ENCODE peak calls at places on chromosomes 11 and 22, in eight cellular contexts. G is stomach, V is occipital lobe, R is pancreas, M is C1 segment of cervical spinal cord, B is BE2C, O is KBM-7, C is smooth muscle cell of the brain vasculature. X is an unnamed sample.

GRCh38 chr22:42610211-42610610 is 4.5 kb downstream of the POLDIP3 start:
- DNase-seq in O (no peak), C (no peak), M (no peak), R (no peak), G (peak; percentile 72), B (no peak), V (no peak), X (no peak)

GRCh38 chr11:69280994-69281393 is 13.0 kb upstream of the MYEOV start:
- DNase-seq in C (no peak), M (no peak), O (no peak), G (peak; percentile 52), R (no peak), V (no peak), B (no peak), X (no peak)

GRCh38 chr11:120073196-120073595 is 64.7 kb downstream of the TRIM29 start:
- DNase-seq in G (no peak), M (no peak), R (no peak), O (no peak), C (no peak), V (no peak), B (no peak), X (no peak)

GRCh38 chr22:42365337-42365865 is 66.8 kb downstream of the NFAM1 start:
- DNase-seq in B (peak; percentile 81), O (no peak), G (no peak), C (no peak), M (no peak), V (no peak), R (peak; percentile 29), X (no peak)

GRCh38 chr11:61947486-61948210 is 2.5 kb upstream of the BEST1 start:
- DNase-seq in C (peak; percentile 85), G (peak; percentile 88), O (peak; percentile 83), V (peak; percentile 72), M (no peak), R (peak; percentile 91), B (peak; percentile 86), X (peak; percentile 57)

GRCh38 chr22:28115426-28115825 is 196.4 kb upstream of the PITPNB start:
- DNase-seq in O (no peak), V (no peak), R (no peak), G (no peak), B (no peak), M (no peak), C (no peak), X (no peak)

GRCh38 chr11:122864386-122864785 is 18.2 kb upstream of the JHY start:
- DNase-seq in V (no peak), B (no peak), R (no peak), O (no peak), M (no peak), G (no peak), C (no peak), X (no peak)

GRCh38 chr11:27158763-27159679 is 118.4 kb downstream of the BBOX1 start:
- DNase-seq in G (peak; percentile 43), R (no peak), C (peak; percentile 59), B (peak; percentile 36), M (no peak), O (peak; percentile 60), V (peak; percentile 47), X (peak; percentile 32)

GRCh38 chr11:72777755-72778278 is 16.0 kb downstream of the STARD10 start:
- DNase-seq in V (no peak), R (peak; percentile 88), C (no peak), O (no peak), B (peak; percentile 51), G (peak; percentile 66), M (no peak), X (no peak)

GRCh38 chr11:117829369-117829725 is 4.8 kb upstream of the FXYD2 start:
- DNase-seq in B (no peak), R (peak; percentile 71), G (no peak), O (no peak), C (no peak), M (no peak), V (no peak), X (no peak)